ENCODE peak calls at places on chromosome 10, in six cellular contexts. C is type B pancreatic cell; Z is H9; S is RWPE1; M is cardiac fibroblast; G is CD4-positive, alpha-beta T cell. A is an unnamed sample.
A peak's percentile ranks its signal among the peaks of the same experiment; 100 is the strongest.

GRCh38 chr10:10067644-10068043 is 950.0 kb upstream of the CELF2 start:
- DNase-seq in C (no peak), Z (no peak), S (no peak), M (no peak), G (no peak), A (no peak)

GRCh38 chr10:59073456-59074053 is 102.9 kb upstream of the PHYHIPL start:
- DNase-seq in C (no peak), Z (no peak), S (no peak), M (no peak), G (no peak), A (no peak)

GRCh38 chr10:11521860-11522259 is 89.6 kb downstream of the USP6NL start:
- DNase-seq in C (no peak), Z (no peak), S (no peak), M (peak; percentile 67), G (no peak), A (no peak)

GRCh38 chr10:3480281-3480999 is 304.6 kb downstream of the KLF6 start:
- DNase-seq in C (no peak), Z (no peak), S (no peak), M (no peak), G (no peak), A (no peak)

GRCh38 chr10:126570631-126571170 is 99.8 kb downstream of the C10orf90 start:
- DNase-seq in C (no peak), Z (no peak), S (no peak), M (peak; percentile 72), G (no peak), A (no peak)

GRCh38 chr10:47047577-47048532 is 136.6 kb downstream of the PTPN20 start:
- DNase-seq in C (peak; percentile 85), Z (peak; percentile 78), S (peak; percentile 42), M (peak; percentile 80), G (peak; percentile 76), A (peak; percentile 57)

GRCh38 chr10:80207768-80208385 is 2.5 kb upstream of the ANXA11 start:
- DNase-seq in C (no peak), Z (no peak), S (no peak), M (no peak), G (no peak), A (no peak)

GRCh38 chr10:11443468-11444147 is 167.8 kb downstream of the USP6NL start:
- DNase-seq in C (peak; percentile 44), Z (peak; percentile 18), S (no peak), M (no peak), G (no peak), A (no peak)

GRCh38 chr10:71040890-71041590 is 152.7 kb upstream of the PCBD1 start:
- DNase-seq in C (no peak), Z (no peak), S (no peak), M (no peak), G (no peak), A (no peak)

GRCh38 chr10:48598243-48598935 is 6.5 kb downstream of the ARHGAP22 start:
- DNase-seq in C (no peak), Z (no peak), S (no peak), M (no peak), G (no peak), A (no peak)

GRCh38 chr10:6494452-6494839 is 85.6 kb downstream of the PRKCQ start:
- DNase-seq in C (no peak), Z (no peak), S (no peak), M (no peak), G (no peak), A (no peak)

GRCh38 chr10:46323176-46323575 is 36.4 kb downstream of the ANTXRL start:
- DNase-seq in C (no peak), Z (no peak), S (no peak), M (peak; percentile 13), G (no peak), A (no peak)

GRCh38 chr10:105742923-105743322 is 1101.8 kb downstream of the SORCS3 start:
- DNase-seq in C (no peak), Z (no peak), S (no peak), M (no peak), G (no peak), A (no peak)

GRCh38 chr10:59625842-59626522 is 83.7 kb downstream of the SLC16A9 start:
- DNase-seq in C (no peak), Z (peak; percentile 67), S (peak; percentile 52), M (peak; percentile 79), G (peak; percentile 33), A (peak; percentile 53)

GRCh38 chr10:77350711-77351119 is 286.9 kb downstream of the KCNMA1 start:
- DNase-seq in C (no peak), Z (no peak), S (peak; percentile 100), M (peak; percentile 99), G (no peak), A (no peak)

GRCh38 chr10:114327537-114328277 is 76.6 kb downstream of the AFAP1L2 start:
- DNase-seq in C (no peak), Z (no peak), S (no peak), M (no peak), G (no peak), A (no peak)

DNA sequence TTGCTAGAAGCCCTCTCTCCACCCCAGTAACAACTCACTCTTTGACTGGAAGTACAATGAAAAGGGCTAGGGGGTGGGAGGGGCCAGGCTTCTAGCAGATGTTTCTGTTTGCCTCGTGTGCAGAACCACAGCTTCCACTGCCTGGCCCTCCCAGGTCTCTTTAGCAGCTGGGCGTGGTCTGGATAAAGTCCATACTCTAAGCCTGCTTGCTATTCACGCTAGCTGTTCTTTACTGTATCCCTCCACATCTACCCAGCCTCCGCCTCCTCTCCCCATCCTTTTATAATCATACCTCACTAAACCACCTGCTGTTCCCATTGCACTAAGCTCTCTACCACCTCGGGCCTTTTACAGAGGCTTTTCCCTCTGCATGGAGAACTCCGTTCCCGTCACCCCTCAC is 288.8 kb downstream of the CAMK1D start:
- DNase-seq in C (no peak), Z (no peak), S (no peak), M (no peak), G (no peak), A (no peak)
- TF ChIP-seq CTCF in C (no peak), Z (no peak), S (no peak), M (no peak), G (no peak), A (no peak)

GRCh38 chr10:66625709-66626590 is 299.9 kb upstream of the LRRTM3 start:
- DNase-seq in C (no peak), Z (no peak), S (no peak), M (peak; percentile 15), G (no peak), A (no peak)

GRCh38 chr10:66629976-66630375 is 295.9 kb upstream of the LRRTM3 start:
- DNase-seq in C (no peak), Z (no peak), S (no peak), M (peak; percentile 67), G (no peak), A (no peak)

GRCh38 chr10:66622050-66622449 is 303.8 kb upstream of the LRRTM3 start:
- DNase-seq in C (no peak), Z (no peak), S (no peak), M (no peak), G (no peak), A (no peak)

DNA sequence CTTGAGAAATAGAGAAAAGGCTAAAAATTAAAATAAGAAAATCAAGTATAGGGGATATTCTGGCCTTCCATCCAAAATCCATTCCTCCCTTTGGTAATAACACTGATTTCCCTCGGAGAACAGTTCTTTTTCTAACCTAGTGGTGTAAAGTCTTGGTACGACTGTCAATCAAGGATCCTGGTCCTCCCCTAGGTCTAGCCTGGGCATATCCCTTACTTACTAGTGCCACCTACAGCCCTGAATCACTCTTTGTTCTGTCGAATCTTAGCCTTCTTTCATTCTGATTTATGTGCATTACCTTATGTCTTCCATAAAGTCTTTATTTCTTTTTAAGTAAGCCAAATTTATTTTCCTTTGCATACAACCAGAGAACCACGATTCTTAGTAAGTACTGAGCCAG is 298.7 kb upstream of the LRRTM3 start:
- DNase-seq in C (no peak), Z (peak; percentile 45), S (peak; percentile 57), M (peak; percentile 60), G (no peak), A (no peak)
- TF ChIP-seq CTCF in C (peak; percentile 39), Z (peak; percentile 69), S (no peak), M (peak; percentile 19), G (no peak), A (no peak)

GRCh38 chr10:35576730-35577129 is 28.4 kb upstream of the GJD4 start:
- DNase-seq in C (no peak), Z (no peak), S (no peak), M (no peak), G (no peak), A (no peak)
- TF ChIP-seq CTCF in C (no peak), Z (no peak), S (no peak), M (no peak), G (no peak), A (no peak)

DNA sequence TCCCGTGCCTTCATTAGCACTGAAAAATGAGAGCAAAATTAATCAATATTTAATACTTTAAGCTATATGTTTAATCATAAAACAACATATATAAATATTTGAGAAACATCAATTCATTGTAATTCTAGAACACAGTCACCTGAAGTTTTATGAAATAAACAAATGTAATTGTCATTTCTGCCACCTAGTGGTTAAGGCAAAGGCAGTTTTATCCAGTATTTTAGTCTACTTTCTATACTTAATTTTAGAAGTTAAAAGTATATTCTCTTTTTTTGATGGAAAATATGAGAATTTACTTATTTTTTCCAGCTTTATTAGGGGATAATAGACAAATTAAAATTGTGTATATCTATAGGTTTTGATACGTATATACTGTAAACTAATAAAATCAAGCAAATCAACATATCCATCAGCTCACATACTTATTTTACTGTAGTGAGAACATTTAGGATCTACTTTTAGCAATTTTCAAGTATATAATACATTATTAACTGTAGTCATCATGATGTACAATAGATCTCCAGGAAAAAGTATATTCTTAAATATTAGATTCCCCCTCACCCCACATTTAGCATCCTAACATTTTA is 16.9 kb downstream of the PCGF6 start:
- DNase-seq in C (no peak), Z (no peak), S (peak; percentile 32), M (peak; percentile 49), G (no peak), A (no peak)
- TF ChIP-seq CTCF in C (peak; percentile 89), Z (peak; percentile 77), S (peak; percentile 72), M (peak; percentile 60), G (peak; percentile 76), A (peak; percentile 64)

GRCh38 chr10:108434818-108435217 is 1270.3 kb upstream of the SORCS1 start:
- DNase-seq in C (no peak), Z (no peak), S (no peak), M (no peak), G (no peak), A (no peak)
- TF ChIP-seq CTCF in C (peak; percentile 23), Z (peak; percentile 27), S (no peak), M (no peak), G (no peak), A (no peak)